ENCODE peak calls at places on chromosome 9, in seven cellular contexts. One of them, this sample, is unnamed.

GRCh38 chr9:74887041-74887980 is at the start of gene TRPM6:
- DNase-seq in IMR-90: peak; percentile 56
- DNase-seq in H1: peak; percentile 73
- DNase-seq in K562: no peak
- DNase-seq in HepG2: peak; percentile 66
- DNase-seq in HCT116: peak; percentile 42
- DNase-seq in A549: peak; percentile 35
- DNase-seq in this sample: no peak

GRCh38 chr9:15211160-15211993 is 95.6 kb downstream of the TTC39B start:
- DNase-seq in IMR-90: peak; percentile 79
- DNase-seq in H1: peak; percentile 74
- DNase-seq in A549: peak; percentile 27
- DNase-seq in HepG2: peak; percentile 70
- DNase-seq in HCT116: peak; percentile 50
- DNase-seq in K562: peak; percentile 28
- DNase-seq in this sample: peak; percentile 30

GRCh38 chr9:82021198-82021597 is 32.6 kb downstream of the SPATA31D1 start:
- DNase-seq in A549: no peak
- DNase-seq in K562: no peak
- DNase-seq in IMR-90: peak; percentile 98
- DNase-seq in HepG2: peak; percentile 10
- DNase-seq in HCT116: peak; percentile 58
- DNase-seq in H1: no peak
- DNase-seq in this sample: no peak

GRCh38 chr9:69622664-69623063 is 49.5 kb downstream of the APBA1 start:
- DNase-seq in A549: no peak
- DNase-seq in K562: no peak
- DNase-seq in H1: no peak
- DNase-seq in IMR-90: peak; percentile 46
- DNase-seq in HCT116: no peak
- DNase-seq in HepG2: no peak
- DNase-seq in this sample: no peak

GRCh38 chr9:77176686-77177142 is 620 bp upstream of the VPS13A start:
- DNase-seq in A549: no peak
- DNase-seq in HCT116: no peak
- DNase-seq in K562: no peak
- DNase-seq in H1: no peak
- DNase-seq in HepG2: no peak
- DNase-seq in IMR-90: no peak
- DNase-seq in this sample: no peak

GRCh38 chr9:95772320-95773060 is 103.0 kb upstream of the ERCC6L2 start:
- DNase-seq in A549: no peak
- DNase-seq in IMR-90: peak; percentile 65
- DNase-seq in H1: peak; percentile 64
- DNase-seq in K562: no peak
- DNase-seq in HepG2: peak; percentile 49
- DNase-seq in HCT116: no peak
- DNase-seq in this sample: no peak

GRCh38 chr9:91195372-91196012 is 166.2 kb downstream of the AUH start:
- DNase-seq in K562: no peak
- DNase-seq in HepG2: peak; percentile 28
- DNase-seq in IMR-90: no peak
- DNase-seq in HCT116: no peak
- DNase-seq in H1: peak; percentile 38
- DNase-seq in A549: no peak
- DNase-seq in this sample: no peak

GRCh38 chr9:16689352-16689938 is 181.0 kb downstream of the BNC2 start:
- DNase-seq in HCT116: no peak
- DNase-seq in IMR-90: peak; percentile 39
- DNase-seq in K562: no peak
- DNase-seq in A549: no peak
- DNase-seq in HepG2: no peak
- DNase-seq in H1: no peak
- DNase-seq in this sample: no peak

GRCh38 chr9:18184034-18184800 is 289.7 kb upstream of the ADAMTSL1 start:
- DNase-seq in HepG2: no peak
- DNase-seq in H1: no peak
- DNase-seq in A549: no peak
- DNase-seq in IMR-90: no peak
- DNase-seq in K562: no peak
- DNase-seq in HCT116: no peak
- DNase-seq in this sample: no peak

GRCh38 chr9:131204285-131204684 is 72.0 kb downstream of the FAM78A start:
- DNase-seq in HepG2: no peak
- DNase-seq in HCT116: no peak
- DNase-seq in A549: no peak
- DNase-seq in K562: no peak
- DNase-seq in IMR-90: no peak
- DNase-seq in H1: no peak
- DNase-seq in this sample: no peak

GRCh38 chr9:127126981-127127380 is 4.5 kb upstream of the ANGPTL2 start:
- DNase-seq in A549: no peak
- DNase-seq in K562: no peak
- DNase-seq in IMR-90: peak; percentile 32
- DNase-seq in HCT116: no peak
- DNase-seq in H1: no peak
- DNase-seq in HepG2: no peak
- DNase-seq in this sample: no peak

GRCh38 chr9:109906766-109907382 is 126.9 kb downstream of the PALM2AKAP2 start:
- DNase-seq in IMR-90: peak; percentile 71
- DNase-seq in A549: no peak
- DNase-seq in HepG2: peak; percentile 8
- DNase-seq in K562: no peak
- DNase-seq in H1: no peak
- DNase-seq in HCT116: no peak
- DNase-seq in this sample: no peak

GRCh38 chr9:136326061-136326776 is 1.1 kb upstream of the GPSM1 start:
- DNase-seq in A549: no peak
- DNase-seq in HepG2: no peak
- DNase-seq in HCT116: no peak
- DNase-seq in IMR-90: peak; percentile 92
- DNase-seq in K562: no peak
- DNase-seq in H1: peak; percentile 64
- DNase-seq in this sample: no peak
- TF ChIP-seq CEBPB in A549: no peak
- TF ChIP-seq CEBPB in HepG2: no peak
- TF ChIP-seq CEBPB in HCT116: no peak
- TF ChIP-seq CEBPB in IMR-90: peak; percentile 7
- TF ChIP-seq CEBPB in K562: no peak
- TF ChIP-seq CEBPB in H1: no peak
- TF ChIP-seq CEBPB in this sample: no peak

GRCh38 chr9:108582716-108583115 is 273.1 kb downstream of the ACTL7B start:
- DNase-seq in A549: no peak
- DNase-seq in HCT116: no peak
- DNase-seq in H1: no peak
- DNase-seq in IMR-90: no peak
- DNase-seq in K562: no peak
- DNase-seq in HepG2: no peak
- DNase-seq in this sample: no peak

GRCh38 chr9:108584860-108585259 is 270.9 kb downstream of the ACTL7B start:
- DNase-seq in H1: no peak
- DNase-seq in A549: no peak
- DNase-seq in K562: no peak
- DNase-seq in IMR-90: no peak
- DNase-seq in HCT116: no peak
- DNase-seq in HepG2: no peak
- DNase-seq in this sample: no peak

GRCh38 chr9:108588246-108588645 is 267.5 kb downstream of the ACTL7B start:
- DNase-seq in H1: no peak
- DNase-seq in HCT116: no peak
- DNase-seq in A549: no peak
- DNase-seq in IMR-90: no peak
- DNase-seq in K562: no peak
- DNase-seq in HepG2: no peak
- DNase-seq in this sample: no peak

DNA sequence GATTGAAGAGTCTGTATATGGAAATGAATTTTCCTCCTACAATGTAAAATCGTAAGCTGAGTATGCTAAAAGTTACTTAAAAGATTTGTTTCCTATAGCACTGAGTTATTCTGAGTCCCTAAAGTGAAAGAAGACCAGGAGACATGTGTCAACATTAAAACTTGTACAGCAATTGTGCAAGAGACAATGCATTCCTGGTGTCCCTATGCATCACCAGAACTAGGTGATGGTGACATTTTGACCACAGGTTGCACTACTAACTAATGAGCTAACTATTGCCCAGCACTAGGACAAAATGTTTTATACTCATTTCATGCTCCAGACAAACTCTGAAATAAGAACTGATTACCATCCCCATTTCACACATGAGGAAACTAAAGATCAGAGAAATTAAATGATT is 269.3 kb downstream of the ACTL7B start:
- DNase-seq in HCT116: no peak
- DNase-seq in HepG2: no peak
- DNase-seq in K562: no peak
- DNase-seq in A549: no peak
- DNase-seq in IMR-90: no peak
- DNase-seq in H1: no peak
- DNase-seq in this sample: no peak
- TF ChIP-seq CEBPB in HCT116: no peak
- TF ChIP-seq CEBPB in HepG2: peak; percentile 44
- TF ChIP-seq CEBPB in K562: no peak
- TF ChIP-seq CEBPB in A549: no peak
- TF ChIP-seq CEBPB in IMR-90: no peak
- TF ChIP-seq CEBPB in H1: no peak
- TF ChIP-seq CEBPB in this sample: no peak

GRCh38 chr9:72925126-72925810 is 27.6 kb downstream of the ALDH1A1 start:
- DNase-seq in HepG2: peak; percentile 79
- DNase-seq in HCT116: no peak
- DNase-seq in H1: no peak
- DNase-seq in A549: no peak
- DNase-seq in IMR-90: no peak
- DNase-seq in K562: no peak
- DNase-seq in this sample: no peak
- TF ChIP-seq CEBPB in HepG2: peak; percentile 94
- TF ChIP-seq CEBPB in HCT116: no peak
- TF ChIP-seq CEBPB in H1: no peak
- TF ChIP-seq CEBPB in A549: peak; percentile 95
- TF ChIP-seq CEBPB in IMR-90: no peak
- TF ChIP-seq CEBPB in K562: no peak
- TF ChIP-seq CEBPB in this sample: no peak

GRCh38 chr9:128893354-128893753 is 11.4 kb downstream of the LRRC8A start:
- DNase-seq in K562: no peak
- DNase-seq in A549: no peak
- DNase-seq in HepG2: no peak
- DNase-seq in HCT116: no peak
- DNase-seq in H1: no peak
- DNase-seq in IMR-90: no peak
- DNase-seq in this sample: no peak

GRCh38 chr9:128895556-128895955 is 13.6 kb downstream of the LRRC8A start:
- DNase-seq in IMR-90: no peak
- DNase-seq in HepG2: no peak
- DNase-seq in A549: no peak
- DNase-seq in HCT116: no peak
- DNase-seq in K562: no peak
- DNase-seq in H1: peak; percentile 63
- DNase-seq in this sample: no peak

GRCh38 chr9:128891354-128892222 is 9.7 kb downstream of the LRRC8A start:
- DNase-seq in A549: no peak
- DNase-seq in IMR-90: no peak
- DNase-seq in HepG2: no peak
- DNase-seq in HCT116: no peak
- DNase-seq in H1: no peak
- DNase-seq in K562: no peak
- DNase-seq in this sample: no peak

GRCh38 chr9:128894764-128895163 is 12.8 kb downstream of the LRRC8A start:
- DNase-seq in K562: no peak
- DNase-seq in A549: no peak
- DNase-seq in H1: no peak
- DNase-seq in HCT116: no peak
- DNase-seq in IMR-90: no peak
- DNase-seq in HepG2: no peak
- DNase-seq in this sample: no peak

DNA sequence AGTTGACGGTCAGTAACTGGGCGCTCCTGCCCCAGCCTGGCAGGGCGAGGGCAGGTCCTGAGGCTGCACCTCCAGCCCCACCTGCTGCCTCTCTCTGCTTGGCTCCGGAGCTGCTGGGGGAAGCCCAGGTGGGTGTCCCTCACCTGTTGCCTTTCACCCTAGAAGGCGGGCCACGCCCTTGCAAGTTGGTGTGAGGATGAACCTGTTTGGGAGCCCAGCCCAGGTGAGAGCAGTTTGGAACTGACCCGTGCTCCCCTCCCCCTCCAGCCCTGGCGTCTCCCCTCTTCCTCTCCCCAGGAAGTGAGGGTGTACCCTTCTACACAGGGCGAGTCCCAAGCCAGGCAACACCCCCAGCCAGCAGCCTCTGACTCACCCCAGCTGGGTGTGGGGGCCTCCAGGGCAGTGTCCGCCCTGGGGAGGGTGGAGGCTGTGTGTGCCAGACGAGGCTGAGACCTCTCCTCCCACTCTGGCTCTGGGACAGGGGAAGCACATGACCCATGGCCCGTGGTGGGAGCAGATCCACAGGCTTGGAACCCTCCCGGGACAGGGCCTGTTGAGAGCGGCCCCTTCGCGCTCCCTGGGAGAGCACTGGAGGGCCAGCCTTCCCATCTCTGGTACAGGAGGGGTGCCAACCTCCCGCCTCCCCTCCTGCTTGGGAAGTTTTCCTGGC is 10.4 kb downstream of the LRRC8A start:
- DNase-seq in K562: peak; percentile 47
- DNase-seq in HepG2: no peak
- DNase-seq in IMR-90: peak; percentile 81
- DNase-seq in HCT116: no peak
- DNase-seq in A549: peak; percentile 55
- DNase-seq in H1: no peak
- DNase-seq in this sample: no peak
- TF ChIP-seq CEBPB in K562: no peak
- TF ChIP-seq CEBPB in HepG2: no peak
- TF ChIP-seq CEBPB in IMR-90: no peak
- TF ChIP-seq CEBPB in HCT116: no peak
- TF ChIP-seq CEBPB in A549: no peak
- TF ChIP-seq CEBPB in H1: no peak
- TF ChIP-seq CEBPB in this sample: no peak

GRCh38 chr9:133284362-133284761 is 9.4 kb upstream of the ABO start:
- DNase-seq in IMR-90: no peak
- DNase-seq in K562: no peak
- DNase-seq in HepG2: no peak
- DNase-seq in H1: no peak
- DNase-seq in HCT116: no peak
- DNase-seq in A549: no peak
- DNase-seq in this sample: no peak
- TF ChIP-seq CEBPB in IMR-90: no peak
- TF ChIP-seq CEBPB in K562: no peak
- TF ChIP-seq CEBPB in HepG2: no peak
- TF ChIP-seq CEBPB in H1: no peak
- TF ChIP-seq CEBPB in HCT116: no peak
- TF ChIP-seq CEBPB in A549: no peak
- TF ChIP-seq CEBPB in this sample: no peak

This sample was measured in GM12878.